ENCODE peak calls at places on chromosome 6, in nine cellular contexts. One of them, this sample, is unnamed.
A peak's percentile ranks its signal among the peaks of the same experiment; 100 is the strongest.

GRCh38 chr6:74574794-74575193 is 631.1 kb downstream of the COL12A1 start:
- DNase-seq in substantia nigra: no peak
- DNase-seq in NCI-H2029 treated with DMSO at 0.1 percent for 48 hours: no peak
- DNase-seq in fibroblast of pulmonary artery: peak; percentile 59
- DNase-seq in kidney: no peak
- DNase-seq in midbrain: no peak
- DNase-seq in cerebellar cortex: peak; percentile 5
- DNase-seq in hepatocyte: peak; percentile 37
- DNase-seq in RCC 7860: peak; percentile 13
- DNase-seq in this sample: no peak

GRCh38 chr6:155100087-155100486 is 105.0 kb downstream of the TIAM2 start:
- DNase-seq in fibroblast of pulmonary artery: no peak
- DNase-seq in cerebellar cortex: peak; percentile 80
- DNase-seq in NCI-H2029 treated with DMSO at 0.1 percent for 48 hours: peak; percentile 35
- DNase-seq in hepatocyte: no peak
- DNase-seq in kidney: no peak
- DNase-seq in substantia nigra: peak; percentile 4
- DNase-seq in midbrain: no peak
- DNase-seq in RCC 7860: no peak
- DNase-seq in this sample: no peak

GRCh38 chr6:45398075-45398817 is 20.5 kb upstream of the SUPT3H start:
- DNase-seq in kidney: no peak
- DNase-seq in NCI-H2029 treated with DMSO at 0.1 percent for 48 hours: no peak
- DNase-seq in fibroblast of pulmonary artery: no peak
- DNase-seq in substantia nigra: no peak
- DNase-seq in midbrain: no peak
- DNase-seq in cerebellar cortex: no peak
- DNase-seq in hepatocyte: no peak
- DNase-seq in RCC 7860: peak; percentile 22
- DNase-seq in this sample: no peak

GRCh38 chr6:97586344-97586743 is 303.3 kb upstream of the MMS22L start:
- DNase-seq in NCI-H2029 treated with DMSO at 0.1 percent for 48 hours: no peak
- DNase-seq in RCC 7860: no peak
- DNase-seq in substantia nigra: no peak
- DNase-seq in hepatocyte: peak; percentile 27
- DNase-seq in fibroblast of pulmonary artery: peak; percentile 1
- DNase-seq in cerebellar cortex: peak; percentile 7
- DNase-seq in midbrain: peak; percentile 7
- DNase-seq in kidney: no peak
- DNase-seq in this sample: no peak

GRCh38 chr6:8155259-8156012 is 53.1 kb upstream of the EEF1E1 start:
- DNase-seq in hepatocyte: no peak
- DNase-seq in kidney: no peak
- DNase-seq in substantia nigra: no peak
- DNase-seq in NCI-H2029 treated with DMSO at 0.1 percent for 48 hours: no peak
- DNase-seq in midbrain: no peak
- DNase-seq in fibroblast of pulmonary artery: no peak
- DNase-seq in cerebellar cortex: no peak
- DNase-seq in RCC 7860: no peak
- DNase-seq in this sample: no peak

GRCh38 chr6:31752739-31753319 is 9.6 kb upstream of the SAPCD1 start:
- DNase-seq in cerebellar cortex: no peak
- DNase-seq in hepatocyte: no peak
- DNase-seq in kidney: no peak
- DNase-seq in NCI-H2029 treated with DMSO at 0.1 percent for 48 hours: no peak
- DNase-seq in midbrain: no peak
- DNase-seq in fibroblast of pulmonary artery: peak; percentile 63
- DNase-seq in substantia nigra: no peak
- DNase-seq in RCC 7860: peak; percentile 70
- DNase-seq in this sample: no peak

GRCh38 chr6:167550936-167551633 is 226.2 kb downstream of the TTLL2 start:
- DNase-seq in kidney: peak; percentile 92
- DNase-seq in RCC 7860: no peak
- DNase-seq in fibroblast of pulmonary artery: peak; percentile 51
- DNase-seq in cerebellar cortex: peak; percentile 19
- DNase-seq in midbrain: peak; percentile 73
- DNase-seq in hepatocyte: peak; percentile 61
- DNase-seq in substantia nigra: peak; percentile 71
- DNase-seq in NCI-H2029 treated with DMSO at 0.1 percent for 48 hours: no peak
- DNase-seq in this sample: no peak

GRCh38 chr6:160080097-160080496 is 41.5 kb upstream of the SLC22A1 start:
- DNase-seq in midbrain: no peak
- DNase-seq in fibroblast of pulmonary artery: no peak
- DNase-seq in RCC 7860: no peak
- DNase-seq in hepatocyte: no peak
- DNase-seq in substantia nigra: no peak
- DNase-seq in kidney: no peak
- DNase-seq in cerebellar cortex: no peak
- DNase-seq in NCI-H2029 treated with DMSO at 0.1 percent for 48 hours: no peak
- DNase-seq in this sample: no peak

GRCh38 chr6:151056230-151056907 is 183.4 kb upstream of the AKAP12 start:
- DNase-seq in RCC 7860: no peak
- DNase-seq in midbrain: no peak
- DNase-seq in hepatocyte: no peak
- DNase-seq in cerebellar cortex: no peak
- DNase-seq in substantia nigra: no peak
- DNase-seq in NCI-H2029 treated with DMSO at 0.1 percent for 48 hours: no peak
- DNase-seq in kidney: no peak
- DNase-seq in fibroblast of pulmonary artery: no peak
- DNase-seq in this sample: no peak

GRCh38 chr6:84065718-84066290 is 32.2 kb downstream of the MRAP2 start:
- DNase-seq in RCC 7860: no peak
- DNase-seq in kidney: no peak
- DNase-seq in substantia nigra: no peak
- DNase-seq in cerebellar cortex: no peak
- DNase-seq in NCI-H2029 treated with DMSO at 0.1 percent for 48 hours: no peak
- DNase-seq in hepatocyte: no peak
- DNase-seq in fibroblast of pulmonary artery: peak; percentile 68
- DNase-seq in midbrain: no peak
- DNase-seq in this sample: no peak

GRCh38 chr6:11869656-11870340 is 91.2 kb upstream of the ADTRP start:
- DNase-seq in RCC 7860: no peak
- DNase-seq in cerebellar cortex: no peak
- DNase-seq in NCI-H2029 treated with DMSO at 0.1 percent for 48 hours: no peak
- DNase-seq in hepatocyte: no peak
- DNase-seq in fibroblast of pulmonary artery: peak; percentile 78
- DNase-seq in kidney: peak; percentile 75
- DNase-seq in substantia nigra: no peak
- DNase-seq in midbrain: no peak
- DNase-seq in this sample: no peak

GRCh38 chr6:352896-353470 is 38.6 kb upstream of the IRF4 start:
- DNase-seq in hepatocyte: no peak
- DNase-seq in substantia nigra: no peak
- DNase-seq in midbrain: no peak
- DNase-seq in RCC 7860: no peak
- DNase-seq in kidney: no peak
- DNase-seq in NCI-H2029 treated with DMSO at 0.1 percent for 48 hours: no peak
- DNase-seq in fibroblast of pulmonary artery: no peak
- DNase-seq in cerebellar cortex: no peak
- DNase-seq in this sample: no peak

GRCh38 chr6:132962936-132963579 is 148.7 kb downstream of the RPS12 start:
- DNase-seq in kidney: no peak
- DNase-seq in NCI-H2029 treated with DMSO at 0.1 percent for 48 hours: no peak
- DNase-seq in fibroblast of pulmonary artery: peak; percentile 68
- DNase-seq in substantia nigra: no peak
- DNase-seq in midbrain: peak; percentile 9
- DNase-seq in RCC 7860: peak; percentile 22
- DNase-seq in hepatocyte: peak; percentile 79
- DNase-seq in cerebellar cortex: peak; percentile 51
- DNase-seq in this sample: peak; percentile 10

GRCh38 chr6:100986921-100987320 is 105.8 kb upstream of the ASCC3 start:
- DNase-seq in cerebellar cortex: no peak
- DNase-seq in NCI-H2029 treated with DMSO at 0.1 percent for 48 hours: no peak
- DNase-seq in fibroblast of pulmonary artery: no peak
- DNase-seq in RCC 7860: no peak
- DNase-seq in hepatocyte: no peak
- DNase-seq in kidney: no peak
- DNase-seq in substantia nigra: no peak
- DNase-seq in midbrain: no peak
- DNase-seq in this sample: no peak

GRCh38 chr6:129929433-129929832 is 68.3 kb upstream of the TMEM244 start:
- DNase-seq in fibroblast of pulmonary artery: peak; percentile 89
- DNase-seq in hepatocyte: peak; percentile 10
- DNase-seq in RCC 7860: no peak
- DNase-seq in NCI-H2029 treated with DMSO at 0.1 percent for 48 hours: no peak
- DNase-seq in substantia nigra: peak; percentile 28
- DNase-seq in midbrain: peak; percentile 73
- DNase-seq in cerebellar cortex: no peak
- DNase-seq in kidney: no peak
- DNase-seq in this sample: peak; percentile 25

GRCh38 chr6:121780325-121781313 is 345.2 kb downstream of the GJA1 start:
- DNase-seq in cerebellar cortex: peak; percentile 35
- DNase-seq in kidney: peak; percentile 62
- DNase-seq in hepatocyte: peak; percentile 12
- DNase-seq in fibroblast of pulmonary artery: peak; percentile 94
- DNase-seq in NCI-H2029 treated with DMSO at 0.1 percent for 48 hours: no peak
- DNase-seq in substantia nigra: no peak
- DNase-seq in midbrain: no peak
- DNase-seq in RCC 7860: peak; percentile 73
- DNase-seq in this sample: no peak

GRCh38 chr6:108961985-108962384 is 113.8 kb downstream of the ARMC2 start:
- DNase-seq in hepatocyte: no peak
- DNase-seq in NCI-H2029 treated with DMSO at 0.1 percent for 48 hours: no peak
- DNase-seq in midbrain: no peak
- DNase-seq in fibroblast of pulmonary artery: peak; percentile 90
- DNase-seq in RCC 7860: no peak
- DNase-seq in substantia nigra: no peak
- DNase-seq in kidney: no peak
- DNase-seq in cerebellar cortex: no peak
- DNase-seq in this sample: no peak

GRCh38 chr6:4853782-4854511 is 77.7 kb downstream of the CDYL start:
- DNase-seq in fibroblast of pulmonary artery: peak; percentile 7
- DNase-seq in hepatocyte: peak; percentile 72
- DNase-seq in kidney: no peak
- DNase-seq in midbrain: no peak
- DNase-seq in cerebellar cortex: no peak
- DNase-seq in RCC 7860: peak; percentile 30
- DNase-seq in substantia nigra: no peak
- DNase-seq in NCI-H2029 treated with DMSO at 0.1 percent for 48 hours: no peak
- DNase-seq in this sample: no peak

GRCh38 chr6:42845327-42845694 is 34.1 kb upstream of the RPL7L1 start:
- DNase-seq in RCC 7860: no peak
- DNase-seq in cerebellar cortex: no peak
- DNase-seq in midbrain: no peak
- DNase-seq in substantia nigra: no peak
- DNase-seq in fibroblast of pulmonary artery: no peak
- DNase-seq in NCI-H2029 treated with DMSO at 0.1 percent for 48 hours: no peak
- DNase-seq in hepatocyte: peak; percentile 67
- DNase-seq in kidney: no peak
- DNase-seq in this sample: no peak

GRCh38 chr6:27157461-27158315 is 89.8 kb upstream of the PRSS16 start:
- DNase-seq in midbrain: peak; percentile 66
- DNase-seq in fibroblast of pulmonary artery: peak; percentile 69
- DNase-seq in substantia nigra: peak; percentile 30
- DNase-seq in hepatocyte: peak; percentile 86
- DNase-seq in NCI-H2029 treated with DMSO at 0.1 percent for 48 hours: no peak
- DNase-seq in cerebellar cortex: peak; percentile 80
- DNase-seq in RCC 7860: peak; percentile 79
- DNase-seq in kidney: peak; percentile 78
- DNase-seq in this sample: no peak

GRCh38 chr6:17429381-17430061 is 36.1 kb downstream of the CAP2 start:
- DNase-seq in kidney: no peak
- DNase-seq in cerebellar cortex: no peak
- DNase-seq in NCI-H2029 treated with DMSO at 0.1 percent for 48 hours: no peak
- DNase-seq in fibroblast of pulmonary artery: no peak
- DNase-seq in substantia nigra: no peak
- DNase-seq in hepatocyte: no peak
- DNase-seq in midbrain: no peak
- DNase-seq in RCC 7860: no peak
- DNase-seq in this sample: no peak

GRCh38 chr6:125357515-125358256 is 55.9 kb upstream of the HDDC2 start:
- DNase-seq in midbrain: no peak
- DNase-seq in cerebellar cortex: no peak
- DNase-seq in kidney: no peak
- DNase-seq in NCI-H2029 treated with DMSO at 0.1 percent for 48 hours: peak; percentile 32
- DNase-seq in substantia nigra: no peak
- DNase-seq in RCC 7860: no peak
- DNase-seq in hepatocyte: peak; percentile 12
- DNase-seq in fibroblast of pulmonary artery: peak; percentile 78
- DNase-seq in this sample: no peak

GRCh38 chr6:118980063-118980462 is 45.1 kb upstream of the MCM9 start:
- DNase-seq in NCI-H2029 treated with DMSO at 0.1 percent for 48 hours: no peak
- DNase-seq in fibroblast of pulmonary artery: peak; percentile 68
- DNase-seq in kidney: no peak
- DNase-seq in RCC 7860: no peak
- DNase-seq in hepatocyte: peak; percentile 59
- DNase-seq in substantia nigra: no peak
- DNase-seq in midbrain: no peak
- DNase-seq in cerebellar cortex: no peak
- DNase-seq in this sample: no peak

GRCh38 chr6:38617856-38618255 is 21.9 kb downstream of the BTBD9 start:
- DNase-seq in substantia nigra: no peak
- DNase-seq in fibroblast of pulmonary artery: no peak
- DNase-seq in NCI-H2029 treated with DMSO at 0.1 percent for 48 hours: no peak
- DNase-seq in hepatocyte: no peak
- DNase-seq in kidney: no peak
- DNase-seq in midbrain: no peak
- DNase-seq in cerebellar cortex: no peak
- DNase-seq in RCC 7860: no peak
- DNase-seq in this sample: no peak

GRCh38 chr6:117602899-117603588 is 733 bp upstream of the GOPC start:
- DNase-seq in substantia nigra: no peak
- DNase-seq in fibroblast of pulmonary artery: no peak
- DNase-seq in hepatocyte: no peak
- DNase-seq in midbrain: no peak
- DNase-seq in kidney: no peak
- DNase-seq in RCC 7860: no peak
- DNase-seq in NCI-H2029 treated with DMSO at 0.1 percent for 48 hours: no peak
- DNase-seq in cerebellar cortex: no peak
- DNase-seq in this sample: no peak

This sample was measured in epithelial cell of proximal tubule.